ENCODE peak calls at places on chromosomes 7 and 10, in ten cellular contexts. One of them, this sample, is unnamed.

GRCh38 chr10:89419548-89419947 is 5.2 kb downstream of the IFIT5 start:
- DNase-seq in CD4-positive, alpha-beta T cell: no peak
- DNase-seq in epithelial cell of esophagus: peak; percentile 11
- DNase-seq in mammary epithelial cell: no peak
- DNase-seq in astrocyte of the spinal cord: peak; percentile 33
- DNase-seq in uterus: no peak
- DNase-seq in OCI-LY7: peak; percentile 33
- DNase-seq in GM12865: peak; percentile 17
- DNase-seq in BJ: no peak
- DNase-seq in colonic mucosa: no peak
- DNase-seq in this sample: peak; percentile 16

GRCh38 chr10:50322075-50322474 is 70.8 kb upstream of the ASAH2 start:
- DNase-seq in astrocyte of the spinal cord: peak; percentile 69
- DNase-seq in epithelial cell of esophagus: peak; percentile 93
- DNase-seq in BJ: no peak
- DNase-seq in OCI-LY7: no peak
- DNase-seq in colonic mucosa: no peak
- DNase-seq in mammary epithelial cell: peak; percentile 90
- DNase-seq in CD4-positive, alpha-beta T cell: no peak
- DNase-seq in uterus: no peak
- DNase-seq in GM12865: peak; percentile 52
- DNase-seq in this sample: peak; percentile 32

GRCh38 chr10:132142396-132143161 is 44.2 kb upstream of the DPYSL4 start:
- DNase-seq in CD4-positive, alpha-beta T cell: peak; percentile 36
- DNase-seq in OCI-LY7: peak; percentile 40
- DNase-seq in epithelial cell of esophagus: no peak
- DNase-seq in colonic mucosa: no peak
- DNase-seq in uterus: peak; percentile 48
- DNase-seq in astrocyte of the spinal cord: no peak
- DNase-seq in mammary epithelial cell: peak; percentile 8
- DNase-seq in BJ: no peak
- DNase-seq in GM12865: peak; percentile 9
- DNase-seq in this sample: peak; percentile 90

GRCh38 chr10:132349766-132350165 is 17.8 kb downstream of the LRRC27 start:
- DNase-seq in OCI-LY7: no peak
- DNase-seq in mammary epithelial cell: no peak
- DNase-seq in astrocyte of the spinal cord: no peak
- DNase-seq in epithelial cell of esophagus: no peak
- DNase-seq in BJ: no peak
- DNase-seq in GM12865: no peak
- DNase-seq in uterus: no peak
- DNase-seq in colonic mucosa: no peak
- DNase-seq in CD4-positive, alpha-beta T cell: no peak
- DNase-seq in this sample: no peak

GRCh38 chr7:137007001-137007725 is 138.7 kb downstream of the CHRM2 start:
- DNase-seq in colonic mucosa: no peak
- DNase-seq in astrocyte of the spinal cord: peak; percentile 33
- DNase-seq in OCI-LY7: no peak
- DNase-seq in CD4-positive, alpha-beta T cell: no peak
- DNase-seq in uterus: no peak
- DNase-seq in mammary epithelial cell: no peak
- DNase-seq in epithelial cell of esophagus: no peak
- DNase-seq in BJ: peak; percentile 50
- DNase-seq in GM12865: no peak
- DNase-seq in this sample: no peak

GRCh38 chr10:48976208-48976607 is 36.6 kb upstream of the LRRC18 start:
- DNase-seq in OCI-LY7: peak; percentile 49
- DNase-seq in uterus: no peak
- DNase-seq in CD4-positive, alpha-beta T cell: no peak
- DNase-seq in BJ: no peak
- DNase-seq in GM12865: peak; percentile 18
- DNase-seq in mammary epithelial cell: peak; percentile 5
- DNase-seq in epithelial cell of esophagus: peak; percentile 13
- DNase-seq in colonic mucosa: no peak
- DNase-seq in astrocyte of the spinal cord: peak; percentile 3
- DNase-seq in this sample: no peak

GRCh38 chr10:132521466-132522102 is 16.0 kb upstream of the INPP5A start:
- DNase-seq in OCI-LY7: no peak
- DNase-seq in CD4-positive, alpha-beta T cell: no peak
- DNase-seq in uterus: peak; percentile 20
- DNase-seq in mammary epithelial cell: no peak
- DNase-seq in colonic mucosa: no peak
- DNase-seq in astrocyte of the spinal cord: no peak
- DNase-seq in GM12865: no peak
- DNase-seq in epithelial cell of esophagus: no peak
- DNase-seq in BJ: no peak
- DNase-seq in this sample: no peak

GRCh38 chr10:97685395-97685958 is 1.6 kb downstream of the AVPI1 start:
- DNase-seq in BJ: no peak
- DNase-seq in colonic mucosa: peak; percentile 59
- DNase-seq in uterus: no peak
- DNase-seq in GM12865: no peak
- DNase-seq in CD4-positive, alpha-beta T cell: no peak
- DNase-seq in mammary epithelial cell: peak; percentile 58
- DNase-seq in astrocyte of the spinal cord: peak; percentile 25
- DNase-seq in epithelial cell of esophagus: peak; percentile 67
- DNase-seq in OCI-LY7: no peak
- DNase-seq in this sample: no peak

GRCh38 chr7:11667810-11668185 is 164.2 kb downstream of the THSD7A start:
- DNase-seq in OCI-LY7: no peak
- DNase-seq in colonic mucosa: no peak
- DNase-seq in astrocyte of the spinal cord: no peak
- DNase-seq in BJ: no peak
- DNase-seq in GM12865: no peak
- DNase-seq in epithelial cell of esophagus: no peak
- DNase-seq in mammary epithelial cell: no peak
- DNase-seq in CD4-positive, alpha-beta T cell: no peak
- DNase-seq in uterus: no peak
- DNase-seq in this sample: no peak

DNA sequence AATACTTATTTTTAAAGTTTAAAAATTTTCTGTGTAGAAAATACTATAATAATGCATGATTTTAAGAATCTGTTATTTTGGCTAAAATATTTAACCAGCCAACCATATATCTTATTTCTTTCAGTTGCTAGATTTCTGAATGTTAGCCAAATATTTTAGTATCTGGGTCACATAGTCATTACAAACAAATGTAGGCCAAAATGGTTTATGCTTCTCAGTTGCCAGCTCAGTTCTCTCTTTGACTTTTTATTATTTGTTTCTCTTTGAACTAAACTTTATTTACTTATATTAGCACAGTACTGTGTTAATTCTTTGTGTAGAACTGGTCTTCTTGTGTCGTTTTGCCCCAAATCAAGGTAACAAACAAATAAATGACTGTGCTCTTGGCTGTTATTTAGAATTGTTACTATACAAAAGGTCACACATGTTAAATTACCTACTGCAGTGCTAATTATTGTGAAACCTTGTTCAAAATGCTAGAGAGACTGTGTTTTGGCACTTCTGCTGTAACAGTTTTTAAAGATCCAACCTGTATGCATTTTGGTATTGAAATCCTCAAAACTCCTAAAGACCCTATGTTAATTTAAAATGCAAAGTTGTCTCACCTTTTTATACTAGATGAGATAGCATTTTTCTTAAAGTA is 39.8 kb downstream of the ZEB1 start:
- DNase-seq in GM12865: no peak
- DNase-seq in astrocyte of the spinal cord: no peak
- DNase-seq in CD4-positive, alpha-beta T cell: no peak
- DNase-seq in uterus: no peak
- DNase-seq in OCI-LY7: no peak
- DNase-seq in colonic mucosa: no peak
- DNase-seq in epithelial cell of esophagus: no peak
- DNase-seq in mammary epithelial cell: no peak
- DNase-seq in BJ: no peak
- DNase-seq in this sample: no peak
- TF ChIP-seq CTCF in GM12865: no peak
- TF ChIP-seq CTCF in astrocyte of the spinal cord: no peak
- TF ChIP-seq CTCF in CD4-positive, alpha-beta T cell: no peak
- TF ChIP-seq CTCF in uterus: no peak
- TF ChIP-seq CTCF in OCI-LY7: no peak
- TF ChIP-seq CTCF in colonic mucosa: no peak
- TF ChIP-seq CTCF in epithelial cell of esophagus: no peak
- TF ChIP-seq CTCF in mammary epithelial cell: no peak
- TF ChIP-seq CTCF in BJ: no peak
- TF ChIP-seq CTCF in this sample: no peak

DNA sequence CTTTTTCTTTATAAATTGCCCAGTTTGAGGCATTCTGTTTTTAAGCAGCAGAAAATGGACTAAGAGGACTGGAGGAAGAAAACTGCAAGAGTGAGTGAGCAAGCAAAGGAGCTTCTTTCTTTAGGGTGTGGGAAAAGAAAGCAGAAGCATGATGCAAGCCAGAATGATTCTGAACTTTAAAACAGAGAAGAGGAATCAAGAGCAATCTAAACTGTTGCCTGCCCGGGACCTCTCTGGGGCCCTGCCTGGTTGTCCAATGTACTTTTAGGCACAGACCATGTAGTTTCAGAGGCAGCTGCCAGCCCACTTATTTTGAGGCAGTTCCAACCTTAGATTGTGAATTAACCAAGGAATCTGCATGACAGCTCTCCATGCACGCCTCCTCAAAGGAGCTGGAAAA is 186.3 kb downstream of the PLPP4 start:
- DNase-seq in colonic mucosa: no peak
- DNase-seq in BJ: no peak
- DNase-seq in GM12865: no peak
- DNase-seq in uterus: no peak
- DNase-seq in mammary epithelial cell: no peak
- DNase-seq in CD4-positive, alpha-beta T cell: no peak
- DNase-seq in OCI-LY7: no peak
- DNase-seq in astrocyte of the spinal cord: no peak
- DNase-seq in epithelial cell of esophagus: no peak
- DNase-seq in this sample: no peak
- TF ChIP-seq CTCF in colonic mucosa: no peak
- TF ChIP-seq CTCF in BJ: no peak
- TF ChIP-seq CTCF in GM12865: no peak
- TF ChIP-seq CTCF in uterus: no peak
- TF ChIP-seq CTCF in mammary epithelial cell: no peak
- TF ChIP-seq CTCF in CD4-positive, alpha-beta T cell: no peak
- TF ChIP-seq CTCF in OCI-LY7: no peak
- TF ChIP-seq CTCF in astrocyte of the spinal cord: no peak
- TF ChIP-seq CTCF in epithelial cell of esophagus: no peak
- TF ChIP-seq CTCF in this sample: no peak

DNA sequence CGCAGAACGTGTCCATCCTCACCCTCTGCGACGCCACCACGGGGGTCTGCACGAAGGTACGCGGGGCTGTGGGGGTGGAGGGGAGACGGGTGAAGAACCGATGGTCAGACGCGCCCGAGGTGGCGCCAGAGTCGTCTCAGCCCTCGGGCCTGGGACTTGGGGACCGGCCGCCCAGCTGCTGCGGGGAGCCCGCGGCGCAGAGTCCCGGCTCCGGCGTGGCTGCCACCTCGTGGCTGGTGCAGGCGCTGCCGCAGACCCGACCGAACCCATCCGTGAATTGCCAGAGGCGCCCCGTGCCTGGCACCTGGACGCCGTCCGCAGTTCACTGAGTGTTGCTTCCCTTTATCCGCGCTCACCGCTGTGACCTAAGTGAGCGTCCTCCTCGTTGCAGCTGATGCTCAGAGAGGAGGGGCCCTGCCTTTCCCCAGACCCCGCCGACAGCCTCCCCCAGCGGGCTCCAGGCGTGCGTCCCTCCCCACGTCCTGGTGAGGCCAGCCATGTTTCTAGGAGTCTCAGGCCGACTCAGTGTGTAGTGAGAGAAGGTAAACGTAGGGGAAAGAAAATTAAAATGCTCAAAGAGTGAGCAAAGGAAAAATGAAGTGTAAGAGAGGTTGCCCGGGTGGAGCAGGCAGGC is 208.7 kb downstream of the PAXIP1 start:
- DNase-seq in mammary epithelial cell: peak; percentile 2
- DNase-seq in colonic mucosa: peak; percentile 34
- DNase-seq in uterus: no peak
- DNase-seq in astrocyte of the spinal cord: no peak
- DNase-seq in CD4-positive, alpha-beta T cell: no peak
- DNase-seq in GM12865: peak; percentile 11
- DNase-seq in OCI-LY7: no peak
- DNase-seq in epithelial cell of esophagus: no peak
- DNase-seq in BJ: no peak
- DNase-seq in this sample: peak; percentile 44
- TF ChIP-seq CTCF in mammary epithelial cell: no peak
- TF ChIP-seq CTCF in colonic mucosa: peak; percentile 40
- TF ChIP-seq CTCF in uterus: no peak
- TF ChIP-seq CTCF in astrocyte of the spinal cord: no peak
- TF ChIP-seq CTCF in CD4-positive, alpha-beta T cell: no peak
- TF ChIP-seq CTCF in GM12865: peak; percentile 28
- TF ChIP-seq CTCF in OCI-LY7: no peak
- TF ChIP-seq CTCF in epithelial cell of esophagus: no peak
- TF ChIP-seq CTCF in BJ: no peak
- TF ChIP-seq CTCF in this sample: no peak

GRCh38 chr7:70042533-70042932 is 444.3 kb downstream of the AUTS2 start:
- DNase-seq in colonic mucosa: no peak
- DNase-seq in astrocyte of the spinal cord: peak; percentile 52
- DNase-seq in GM12865: no peak
- DNase-seq in mammary epithelial cell: peak; percentile 11
- DNase-seq in CD4-positive, alpha-beta T cell: no peak
- DNase-seq in OCI-LY7: no peak
- DNase-seq in uterus: no peak
- DNase-seq in epithelial cell of esophagus: peak; percentile 3
- DNase-seq in BJ: no peak
- DNase-seq in this sample: no peak
- TF ChIP-seq CTCF in colonic mucosa: no peak
- TF ChIP-seq CTCF in astrocyte of the spinal cord: peak; percentile 29
- TF ChIP-seq CTCF in GM12865: peak; percentile 1
- TF ChIP-seq CTCF in mammary epithelial cell: no peak
- TF ChIP-seq CTCF in CD4-positive, alpha-beta T cell: no peak
- TF ChIP-seq CTCF in OCI-LY7: peak; percentile 37
- TF ChIP-seq CTCF in uterus: peak; percentile 17
- TF ChIP-seq CTCF in epithelial cell of esophagus: peak; percentile 19
- TF ChIP-seq CTCF in BJ: no peak
- TF ChIP-seq CTCF in this sample: no peak

GRCh38 chr10:92421550-92421949 is 130.6 kb downstream of the MARCHF5 start:
- DNase-seq in astrocyte of the spinal cord: no peak
- DNase-seq in mammary epithelial cell: no peak
- DNase-seq in uterus: no peak
- DNase-seq in GM12865: no peak
- DNase-seq in epithelial cell of esophagus: no peak
- DNase-seq in BJ: no peak
- DNase-seq in colonic mucosa: no peak
- DNase-seq in OCI-LY7: no peak
- DNase-seq in CD4-positive, alpha-beta T cell: no peak
- DNase-seq in this sample: no peak
- TF ChIP-seq CTCF in astrocyte of the spinal cord: no peak
- TF ChIP-seq CTCF in mammary epithelial cell: no peak
- TF ChIP-seq CTCF in uterus: no peak
- TF ChIP-seq CTCF in GM12865: no peak
- TF ChIP-seq CTCF in epithelial cell of esophagus: no peak
- TF ChIP-seq CTCF in BJ: no peak
- TF ChIP-seq CTCF in colonic mucosa: no peak
- TF ChIP-seq CTCF in OCI-LY7: no peak
- TF ChIP-seq CTCF in CD4-positive, alpha-beta T cell: no peak
- TF ChIP-seq CTCF in this sample: no peak

This sample was measured in GM13976.